ENCODE peak calls at places on chromosomes 3 and 15, in five cellular contexts. M is suprapubic skin, F is mesothelial cell of epicardium, D is GM06990, B is PC-3. H is an unnamed sample.

GRCh38 chr15:39133201-39133600 is 447.7 kb upstream of the THBS1 start:
- DNase-seq in M (no peak), F (no peak), D (no peak), B (peak), H (peak)

GRCh38 chr15:75904241-75904631 is 558 bp downstream of the FBXO22 start:
- DNase-seq in M (no peak), F (peak), D (no peak), B (peak), H (peak)

GRCh38 chr15:59379524-59379923 is 6.9 kb upstream of the MYO1E start:
- DNase-seq in M (no peak), F (no peak), D (no peak), B (no peak), H (no peak)

GRCh38 chr3:179955798-179956197 is 80.9 kb downstream of the PEX5L start:
- DNase-seq in M (no peak), F (no peak), D (no peak), B (peak), H (no peak)

GRCh38 chr3:15645740-15646490 is 44.4 kb downstream of the BTD start:
- DNase-seq in M (no peak), F (peak), D (no peak), B (peak), H (peak)

GRCh38 chr3:129596194-129597086 is 10.0 kb downstream of the PLXND1 start:
- DNase-seq in M (peak), F (no peak), D (no peak), B (no peak), H (no peak)

GRCh38 chr3:9815986-9816385 is 5.9 kb downstream of the TTLL3 start:
- DNase-seq in M (no peak), F (no peak), D (no peak), B (no peak), H (no peak)

GRCh38 chr15:56353119-56353518 is 12.1 kb upstream of the TEX9 start:
- DNase-seq in M (no peak), F (no peak), D (no peak), B (no peak), H (no peak)

GRCh38 chr3:191783039-191783438 is 322.1 kb downstream of the PYDC2 start:
- DNase-seq in M (no peak), F (no peak), D (no peak), B (peak), H (no peak)

GRCh38 chr3:65669163-65669875 is 369.4 kb downstream of the MAGI1 start:
- DNase-seq in M (no peak), F (no peak), D (no peak), B (no peak), H (peak)

GRCh38 chr3:122992628-122993570 is 34.7 kb downstream of the SEMA5B start:
- DNase-seq in M (no peak), F (no peak), D (no peak), B (no peak), H (no peak)

GRCh38 chr3:77530870-77531269 is 491.0 kb downstream of the ROBO2 start:
- DNase-seq in M (no peak), F (no peak), D (no peak), B (no peak), H (no peak)

GRCh38 chr3:31051226-31051625 is 156.8 kb upstream of the GADL1 start:
- DNase-seq in M (no peak), F (no peak), D (no peak), B (no peak), H (no peak)

GRCh38 chr3:197406266-197406665 is 107.9 kb upstream of the DLG1 start:
- DNase-seq in M (no peak), F (peak), D (no peak), B (no peak), H (no peak)

GRCh38 chr15:48627260-48627969 is 18.1 kb downstream of the FBN1 start:
- DNase-seq in M (no peak), F (no peak), D (no peak), B (peak), H (peak)

GRCh38 chr3:169604568-169604967 is 58.9 kb downstream of the MECOM start:
- DNase-seq in M (no peak), F (no peak), D (no peak), B (peak), H (peak)

GRCh38 chr3:52063026-52063723 is 6.8 kb upstream of the DUSP7 start:
- DNase-seq in M (no peak), F (no peak), D (no peak), B (no peak), H (no peak)
- TF ChIP-seq CTCF in M (no peak), F (no peak), D (no peak), B (no peak), H (no peak)

GRCh38 chr3:55485208-55485791 is 1.8 kb downstream of the WNT5A start:
- DNase-seq in M (no peak), F (peak), D (peak), B (peak), H (peak)
- TF ChIP-seq CTCF in M (no peak), F (peak), D (peak), B (peak), H (peak)

GRCh38 chr15:70351391-70351790 is 253.7 kb upstream of the TLE3 start:
- DNase-seq in M (no peak), F (no peak), D (no peak), B (no peak), H (no peak)

GRCh38 chr15:70353606-70354259 is 256.0 kb upstream of the TLE3 start:
- DNase-seq in M (peak), F (peak), D (no peak), B (no peak), H (no peak)

GRCh38 chr15:70354260-70354894 is 256.7 kb upstream of the TLE3 start:
- DNase-seq in M (peak), F (peak), D (no peak), B (no peak), H (no peak)

GRCh38 chr15:70355275-70355795 is 257.6 kb upstream of the TLE3 start:
- DNase-seq in M (no peak), F (peak), D (no peak), B (no peak), H (no peak)

DNA sequence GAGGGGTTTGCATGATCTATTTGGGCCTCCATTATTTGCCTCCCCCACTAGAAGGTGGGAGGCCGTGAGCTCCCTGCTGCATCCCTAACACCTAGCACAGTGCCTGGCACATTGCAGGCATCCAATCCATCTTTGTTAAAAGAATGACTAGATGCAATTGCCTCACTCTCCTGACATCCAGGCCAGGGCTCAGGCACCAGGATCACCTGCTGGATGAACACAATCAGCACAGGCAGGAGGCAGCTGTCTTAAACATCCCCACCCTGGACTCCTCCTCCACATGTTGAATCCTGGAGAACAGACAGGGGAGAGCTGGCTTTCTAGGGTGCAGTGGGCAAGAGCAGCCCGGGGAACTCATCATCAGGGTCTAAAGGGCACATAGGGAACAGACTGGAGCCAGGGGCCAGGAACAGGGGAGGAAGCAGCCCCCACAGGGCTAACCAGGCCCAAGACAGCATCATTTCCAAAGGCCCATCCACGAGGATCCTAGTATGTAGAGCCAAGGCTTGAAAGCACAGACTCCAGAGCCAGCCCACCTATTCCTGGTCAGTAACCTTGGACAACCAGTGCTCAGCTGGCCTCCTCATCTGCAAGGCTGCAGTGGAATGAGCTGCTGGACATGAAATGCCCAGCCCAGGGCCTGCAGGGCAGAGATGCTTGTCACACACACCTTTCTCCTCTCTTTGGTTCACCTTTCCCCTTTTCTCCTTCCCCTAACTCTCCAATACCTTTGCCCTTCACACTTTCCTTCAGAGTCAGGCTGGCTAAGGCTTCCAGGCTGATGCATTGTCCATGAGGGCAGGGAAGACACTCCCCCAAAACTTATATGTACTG is 254.4 kb upstream of the TLE3 start:
- DNase-seq in M (peak), F (no peak), D (no peak), B (no peak), H (no peak)
- TF ChIP-seq CTCF in M (no peak), F (no peak), D (no peak), B (no peak), H (no peak)

DNA sequence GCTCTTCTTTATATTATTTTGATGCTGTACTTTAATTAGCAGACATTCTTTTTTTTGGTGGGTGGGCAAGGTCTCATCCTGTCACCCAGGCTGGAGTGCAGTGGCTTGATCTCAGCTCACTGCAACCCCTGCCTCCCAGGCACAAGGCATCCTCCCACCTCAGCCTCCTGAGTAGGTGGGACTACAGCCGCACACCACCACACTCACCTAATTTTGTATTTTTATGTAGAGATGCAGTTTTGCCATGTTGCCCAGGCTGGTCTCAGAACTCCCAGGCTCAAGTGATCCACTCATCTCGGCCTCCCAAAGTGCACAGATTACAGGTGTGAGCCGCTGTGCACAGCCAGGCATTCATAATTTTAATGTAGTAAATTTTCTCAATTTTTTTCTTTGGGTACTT is 608.1 kb downstream of the ZNF385D start:
- DNase-seq in M (no peak), F (no peak), D (no peak), B (no peak), H (no peak)
- TF ChIP-seq CTCF in M (no peak), F (no peak), D (no peak), B (no peak), H (no peak)

GRCh38 chr15:25268166-25268565 is 170.7 kb downstream of the UBE3A start:
- DNase-seq in M (no peak), F (no peak), D (no peak), B (peak), H (no peak)
- TF ChIP-seq CTCF in M (no peak), F (no peak), D (no peak), B (peak), H (no peak)

GRCh38 chr3:11651900-11652299 is 8.2 kb upstream of the VGLL4 start:
- DNase-seq in M (no peak), F (no peak), D (peak), B (peak), H (peak)
- TF ChIP-seq CTCF in M (peak), F (peak), D (peak), B (peak), H (peak)

DNA sequence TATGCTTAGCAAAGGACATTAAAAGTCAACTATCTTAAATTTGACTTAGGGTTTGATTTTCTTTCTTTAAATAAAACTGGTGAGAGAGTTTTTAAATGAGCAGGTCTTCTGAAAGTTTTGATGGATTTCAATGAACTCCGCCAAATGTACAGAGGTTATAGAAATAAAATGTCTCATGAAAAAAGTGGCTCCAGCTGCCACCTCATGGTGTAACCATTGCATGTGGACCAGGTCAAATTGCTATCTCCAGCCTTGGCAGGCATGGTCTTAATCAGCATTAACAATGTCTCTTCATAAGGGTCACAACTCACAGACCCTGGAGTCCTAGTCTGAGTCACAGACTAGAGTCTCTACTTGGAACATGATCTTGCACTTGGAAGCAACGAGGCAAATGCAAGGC is 182.3 kb downstream of the ADAMTS17 start:
- DNase-seq in M (no peak), F (no peak), D (no peak), B (no peak), H (peak)
- TF ChIP-seq CTCF in M (no peak), F (no peak), D (no peak), B (no peak), H (peak)

GRCh38 chr3:184635126-184635525 is 73.5 kb downstream of the EPHB3 start:
- DNase-seq in M (no peak), F (no peak), D (no peak), B (peak), H (peak)

GRCh38 chr3:184631339-184631965 is 69.9 kb downstream of the EPHB3 start:
- DNase-seq in M (no peak), F (no peak), D (no peak), B (no peak), H (no peak)

GRCh38 chr3:184633185-184633584 is 71.6 kb downstream of the EPHB3 start:
- DNase-seq in M (no peak), F (no peak), D (no peak), B (no peak), H (no peak)

GRCh38 chr3:184630861-184631260 is 69.3 kb downstream of the EPHB3 start:
- DNase-seq in M (no peak), F (no peak), D (no peak), B (no peak), H (no peak)

DNA sequence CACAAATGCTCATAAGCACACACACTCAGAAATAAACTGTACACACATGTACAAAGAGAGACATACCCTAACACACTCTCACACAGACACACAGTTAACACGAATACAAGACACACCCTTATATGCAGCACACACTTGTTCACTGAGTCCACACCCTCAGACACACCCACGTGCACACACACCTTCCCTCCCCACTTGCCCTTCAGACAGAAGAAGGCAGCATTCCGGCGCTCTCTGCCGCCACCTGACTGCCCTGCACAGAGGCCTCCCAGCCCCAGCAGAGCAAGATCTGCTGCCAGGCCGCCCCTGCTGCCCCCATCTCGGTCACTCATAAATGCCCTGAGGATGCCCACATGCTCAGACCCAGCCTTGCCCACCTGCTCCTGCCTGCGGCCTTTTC is 71.0 kb downstream of the EPHB3 start:
- DNase-seq in M (no peak), F (no peak), D (no peak), B (no peak), H (no peak)
- TF ChIP-seq CTCF in M (no peak), F (no peak), D (no peak), B (no peak), H (no peak)

DNA sequence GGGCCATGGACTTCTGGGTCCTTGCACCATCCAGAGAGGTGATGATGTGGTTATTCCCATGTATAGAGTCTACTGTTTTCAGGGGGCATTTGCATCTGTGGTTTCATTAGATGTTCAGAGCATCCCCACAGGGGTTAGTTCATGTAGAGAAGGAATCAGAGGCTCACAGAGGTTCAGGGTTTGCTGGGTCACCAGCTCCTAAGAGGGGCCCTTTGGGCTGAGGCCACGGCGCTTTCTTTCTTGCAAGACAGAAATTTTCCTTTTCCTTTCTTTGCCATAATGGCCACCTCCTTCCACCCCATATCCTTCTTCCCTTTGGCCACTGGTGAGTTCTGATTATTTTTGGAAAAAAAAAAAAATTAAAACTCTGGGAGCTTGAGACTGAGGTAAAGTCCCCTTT is 62.3 kb downstream of the APBA2 start:
- DNase-seq in M (peak), F (no peak), D (no peak), B (no peak), H (no peak)
- TF ChIP-seq CTCF in M (no peak), F (no peak), D (no peak), B (no peak), H (no peak)